ENCODE peak calls at places on chromosome 17, in seven cellular contexts. Q is BJ, O is BE2C, Z is body of pancreas, J is fibroblast of lung, Y is PC-9, P is A549. R is an unnamed sample.

GRCh38 chr17:22461460-22462145 is 769.3 kb downstream of the KCNJ18 start:
- DNase-seq in J (no peak), Y (no peak), O (no peak), Z (no peak), P (no peak), Q (no peak), R (no peak)

GRCh38 chr17:50735287-50735686 is 15.9 kb downstream of the LUC7L3 start:
- DNase-seq in Q (no peak), P (no peak), Z (no peak), O (no peak), Y (no peak), J (no peak), R (no peak)

GRCh38 chr17:62778990-62779681 is 29.0 kb downstream of the MARCHF10 start:
- DNase-seq in O (peak; percentile 40), Y (peak; percentile 98), Q (peak; percentile 91), P (peak; percentile 92), Z (no peak), J (peak; percentile 93), R (peak; percentile 88)

GRCh38 chr17:71883845-71884244 is 237.0 kb upstream of the SOX9 start:
- DNase-seq in Y (no peak), J (no peak), Q (no peak), Z (no peak), O (no peak), P (no peak), R (no peak)

GRCh38 chr17:38563362-38564253 is 42.1 kb downstream of the SRCIN1 start:
- DNase-seq in J (no peak), O (peak; percentile 63), Z (no peak), P (no peak), Y (no peak), Q (no peak), R (no peak)

GRCh38 chr17:57954421-57955182 is 610 bp downstream of the CUEDC1 start:
- DNase-seq in Y (no peak), Z (peak; percentile 60), O (peak; percentile 79), Q (no peak), P (peak; percentile 80), J (peak; percentile 53), R (peak; percentile 52)

GRCh38 chr17:35726609-35727460 is 4.6 kb upstream of the RASL10B start:
- DNase-seq in J (peak; percentile 93), O (peak; percentile 94), Z (peak; percentile 50), Q (peak; percentile 69), P (no peak), Y (peak; percentile 78), R (peak; percentile 93)

GRCh38 chr17:19348081-19348650 is 14.4 kb downstream of the B9D1 start:
- DNase-seq in P (no peak), Z (peak; percentile 6), O (no peak), Q (no peak), J (no peak), Y (peak; percentile 47), R (no peak)

GRCh38 chr17:77475012-77475976 is 334.5 kb downstream of the SEC14L1 start:
- DNase-seq in Y (no peak), P (no peak), J (peak; percentile 94), O (no peak), Z (no peak), Q (peak; percentile 44), R (peak; percentile 72)

GRCh38 chr17:8412089-8412488 is 14.5 kb upstream of the RNF222 start:
- DNase-seq in O (no peak), Z (no peak), Q (no peak), P (no peak), J (no peak), Y (no peak), R (no peak)

GRCh38 chr17:29559640-29560039 is 7.2 kb downstream of the ABHD15 start:
- DNase-seq in Z (no peak), Y (no peak), P (no peak), J (no peak), O (no peak), Q (no peak), R (no peak)

GRCh38 chr17:63911041-63911635 is at the start of gene CSHL1:
- DNase-seq in Z (no peak), P (no peak), Y (no peak), O (no peak), Q (no peak), J (no peak), R (no peak)

GRCh38 chr17:63911657-63912100 is 621 bp upstream of the CSHL1 start:
- DNase-seq in Q (no peak), O (peak; percentile 61), Z (peak; percentile 55), P (peak; percentile 41), J (peak; percentile 4), Y (no peak), R (peak; percentile 30)

GRCh38 chr17:63917646-63918045 is 993 bp downstream of the GH1 start:
- DNase-seq in Y (no peak), O (no peak), P (no peak), Q (no peak), J (no peak), Z (no peak), R (no peak)

GRCh38 chr17:63916566-63917185 is 2.0 kb downstream of the GH1 start:
- DNase-seq in O (no peak), Q (no peak), Z (no peak), J (no peak), Y (no peak), P (no peak), R (no peak)

GRCh38 chr17:63914471-63914870 is 3.4 kb upstream of the CSHL1 start:
- DNase-seq in P (no peak), Z (no peak), O (no peak), J (no peak), Q (no peak), Y (no peak), R (no peak)
- H3K4me3 ChIP-seq in P (no peak overlapping the region), Z (no peak overlapping the region), O (no peak overlapping the region), J (no peak overlapping the region), Q (no peak overlapping the region), Y (no peak overlapping the region), R (no peak overlapping the region)

GRCh38 chr17:47719411-47720152 is 13.5 kb upstream of the TBX21 start:
- DNase-seq in Z (no peak), Y (peak; percentile 84), Q (peak; percentile 17), J (peak; percentile 57), O (no peak), P (no peak), R (no peak)
- TF ChIP-seq CTCF in Z (no peak), Y (no peak), Q (no peak), J (no peak), O (no peak), P (no peak), R (no peak)

DNA sequence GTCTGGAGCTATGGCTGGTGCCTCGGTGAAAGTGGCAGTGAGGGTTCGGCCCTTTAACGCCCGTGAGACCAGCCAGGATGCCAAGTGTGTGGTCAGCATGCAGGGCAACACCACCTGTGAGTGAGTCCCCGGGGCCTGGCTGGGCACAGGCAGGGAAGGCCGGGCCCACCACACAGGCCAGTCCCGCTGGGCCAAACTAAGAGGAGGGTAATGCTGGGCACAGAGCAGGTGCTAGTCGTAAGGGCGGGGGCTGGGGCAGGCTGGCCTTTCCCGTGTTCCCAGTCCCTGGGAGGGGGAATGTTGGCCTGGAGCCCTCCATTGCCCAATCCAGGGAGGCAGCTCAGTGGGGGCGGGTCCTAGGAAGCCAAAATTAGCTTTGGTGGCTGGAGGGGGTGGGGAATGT is 2.5 kb downstream of the KIF1C start:
- DNase-seq in P (no peak), O (no peak), Y (no peak), Q (no peak), J (no peak), Z (peak; percentile 40), R (peak; percentile 46)
- H3K4me3 ChIP-seq in P (no peak overlapping the region), O (no peak overlapping the region), Y (no peak overlapping the region), Q (peak overlapping the region; percentile 95), J (peak overlapping the region; percentile 95), Z (no peak overlapping the region), R (no peak overlapping the region)

GRCh38 chr17:1149869-1150268 is 29.9 kb downstream of the ABR start:
- DNase-seq in O (no peak), Y (peak; percentile 17), J (no peak), P (no peak), Q (no peak), Z (no peak), R (no peak)

GRCh38 chr17:1150863-1151685 is 28.7 kb downstream of the ABR start:
- DNase-seq in Q (no peak), Y (peak; percentile 18), Z (no peak), O (no peak), J (no peak), P (no peak), R (no peak)

GRCh38 chr17:1146551-1147265 is 33.1 kb downstream of the ABR start:
- DNase-seq in P (no peak), J (no peak), Q (no peak), O (no peak), Z (no peak), Y (no peak), R (no peak)

GRCh38 chr17:1145311-1145986 is 34.3 kb downstream of the ABR start:
- DNase-seq in Y (no peak), Q (no peak), O (no peak), P (no peak), J (no peak), Z (no peak), R (no peak)

GRCh38 chr17:1147664-1148063 is 32.1 kb downstream of the ABR start:
- DNase-seq in Z (peak; percentile 56), Q (no peak), J (peak; percentile 60), P (peak; percentile 88), O (peak; percentile 61), Y (peak; percentile 69), R (peak; percentile 53)
- TF ChIP-seq CTCF in Z (peak; percentile 41), Q (peak; percentile 41), J (peak; percentile 34), P (peak; percentile 74), O (peak; percentile 62), Y (peak; percentile 79), R (peak; percentile 51)

R was measured in fibroblast of pulmonary artery.